ENCODE peak calls at places on chromosomes 5 and 9, in eight cellular contexts. One of them, this sample, is unnamed.

GRCh38 chr9:4080889-4081548 is 218.8 kb downstream of the GLIS3 start:
- DNase-seq in nucleus accumbens: no peak
- DNase-seq in RWPE1: no peak
- DNase-seq in T1000: no peak
- DNase-seq in testis: no peak
- DNase-seq in left colon: no peak
- DNase-seq in colonic mucosa: no peak
- DNase-seq in stimulated activated CD4-positive, alpha-beta T cell treated with anti-CD3 and anti-CD28 coated beads, Interleukin-12 subunit alpha, Interleukin-12 subunit beta, amount 100 ng/mL, for 48 hours: no peak
- DNase-seq in this sample: no peak

GRCh38 chr9:89576404-89576824 is 28.4 kb upstream of the GADD45G start:
- DNase-seq in nucleus accumbens: no peak
- DNase-seq in RWPE1: peak
- DNase-seq in T1000: no peak
- DNase-seq in testis: no peak
- DNase-seq in left colon: no peak
- DNase-seq in colonic mucosa: no peak
- DNase-seq in stimulated activated CD4-positive, alpha-beta T cell treated with anti-CD3 and anti-CD28 coated beads, Interleukin-12 subunit alpha, Interleukin-12 subunit beta, amount 100 ng/mL, for 48 hours: peak
- DNase-seq in this sample: no peak

GRCh38 chr5:116237917-116238502 is 153.2 kb downstream of the COMMD10 start:
- DNase-seq in nucleus accumbens: no peak
- DNase-seq in RWPE1: no peak
- DNase-seq in T1000: no peak
- DNase-seq in testis: no peak
- DNase-seq in left colon: no peak
- DNase-seq in colonic mucosa: no peak
- DNase-seq in stimulated activated CD4-positive, alpha-beta T cell treated with anti-CD3 and anti-CD28 coated beads, Interleukin-12 subunit alpha, Interleukin-12 subunit beta, amount 100 ng/mL, for 48 hours: no peak
- DNase-seq in this sample: no peak

GRCh38 chr5:170788626-170789304 is 5.2 kb downstream of the GABRP start:
- DNase-seq in nucleus accumbens: no peak
- DNase-seq in RWPE1: no peak
- DNase-seq in T1000: no peak
- DNase-seq in testis: no peak
- DNase-seq in left colon: no peak
- DNase-seq in colonic mucosa: no peak
- DNase-seq in stimulated activated CD4-positive, alpha-beta T cell treated with anti-CD3 and anti-CD28 coated beads, Interleukin-12 subunit alpha, Interleukin-12 subunit beta, amount 100 ng/mL, for 48 hours: no peak
- DNase-seq in this sample: no peak

GRCh38 chr9:128683340-128684064 is 5.5 kb upstream of the SET start:
- DNase-seq in nucleus accumbens: no peak
- DNase-seq in RWPE1: peak
- DNase-seq in T1000: no peak
- DNase-seq in testis: peak
- DNase-seq in left colon: peak
- DNase-seq in colonic mucosa: peak
- DNase-seq in stimulated activated CD4-positive, alpha-beta T cell treated with anti-CD3 and anti-CD28 coated beads, Interleukin-12 subunit alpha, Interleukin-12 subunit beta, amount 100 ng/mL, for 48 hours: no peak
- DNase-seq in this sample: peak

GRCh38 chr5:159657766-159658165 is 258.5 kb upstream of the ADRA1B start:
- DNase-seq in nucleus accumbens: no peak
- DNase-seq in RWPE1: no peak
- DNase-seq in T1000: no peak
- DNase-seq in testis: no peak
- DNase-seq in left colon: no peak
- DNase-seq in colonic mucosa: no peak
- DNase-seq in stimulated activated CD4-positive, alpha-beta T cell treated with anti-CD3 and anti-CD28 coated beads, Interleukin-12 subunit alpha, Interleukin-12 subunit beta, amount 100 ng/mL, for 48 hours: no peak
- DNase-seq in this sample: no peak

GRCh38 chr9:93577045-93577939 is 908 bp downstream of the PHF2 start:
- DNase-seq in nucleus accumbens: no peak
- DNase-seq in RWPE1: peak
- DNase-seq in T1000: no peak
- DNase-seq in testis: no peak
- DNase-seq in left colon: peak
- DNase-seq in colonic mucosa: peak
- DNase-seq in stimulated activated CD4-positive, alpha-beta T cell treated with anti-CD3 and anti-CD28 coated beads, Interleukin-12 subunit alpha, Interleukin-12 subunit beta, amount 100 ng/mL, for 48 hours: no peak
- DNase-seq in this sample: peak

GRCh38 chr5:150307617-150308426 is 5.1 kb upstream of the ARSI start:
- DNase-seq in nucleus accumbens: peak
- DNase-seq in RWPE1: no peak
- DNase-seq in T1000: no peak
- DNase-seq in testis: no peak
- DNase-seq in left colon: no peak
- DNase-seq in colonic mucosa: no peak
- DNase-seq in stimulated activated CD4-positive, alpha-beta T cell treated with anti-CD3 and anti-CD28 coated beads, Interleukin-12 subunit alpha, Interleukin-12 subunit beta, amount 100 ng/mL, for 48 hours: no peak
- DNase-seq in this sample: no peak

GRCh38 chr9:4298255-4299005 is 1.4 kb downstream of the GLIS3 start:
- DNase-seq in nucleus accumbens: no peak
- DNase-seq in RWPE1: no peak
- DNase-seq in T1000: no peak
- DNase-seq in testis: peak
- DNase-seq in left colon: peak
- DNase-seq in colonic mucosa: peak
- DNase-seq in stimulated activated CD4-positive, alpha-beta T cell treated with anti-CD3 and anti-CD28 coated beads, Interleukin-12 subunit alpha, Interleukin-12 subunit beta, amount 100 ng/mL, for 48 hours: peak
- DNase-seq in this sample: no peak

GRCh38 chr9:106481003-106481614 is 381.9 kb upstream of the ZNF462 start:
- DNase-seq in nucleus accumbens: no peak
- DNase-seq in RWPE1: no peak
- DNase-seq in T1000: no peak
- DNase-seq in testis: no peak
- DNase-seq in left colon: no peak
- DNase-seq in colonic mucosa: no peak
- DNase-seq in stimulated activated CD4-positive, alpha-beta T cell treated with anti-CD3 and anti-CD28 coated beads, Interleukin-12 subunit alpha, Interleukin-12 subunit beta, amount 100 ng/mL, for 48 hours: no peak
- DNase-seq in this sample: no peak

GRCh38 chr5:158079097-158079496 is 220.2 kb upstream of the CLINT1 start:
- DNase-seq in nucleus accumbens: no peak
- DNase-seq in RWPE1: no peak
- DNase-seq in T1000: no peak
- DNase-seq in testis: no peak
- DNase-seq in left colon: no peak
- DNase-seq in colonic mucosa: no peak
- DNase-seq in stimulated activated CD4-positive, alpha-beta T cell treated with anti-CD3 and anti-CD28 coated beads, Interleukin-12 subunit alpha, Interleukin-12 subunit beta, amount 100 ng/mL, for 48 hours: no peak
- DNase-seq in this sample: no peak

GRCh38 chr9:107704791-107705190 is 215.2 kb upstream of the KLF4 start:
- DNase-seq in nucleus accumbens: no peak
- DNase-seq in RWPE1: no peak
- DNase-seq in T1000: no peak
- DNase-seq in testis: no peak
- DNase-seq in left colon: no peak
- DNase-seq in colonic mucosa: no peak
- DNase-seq in stimulated activated CD4-positive, alpha-beta T cell treated with anti-CD3 and anti-CD28 coated beads, Interleukin-12 subunit alpha, Interleukin-12 subunit beta, amount 100 ng/mL, for 48 hours: no peak
- DNase-seq in this sample: no peak

GRCh38 chr9:133433351-133433843 is 11.2 kb downstream of the ADAMTS13 start:
- DNase-seq in nucleus accumbens: no peak
- DNase-seq in RWPE1: no peak
- DNase-seq in T1000: no peak
- DNase-seq in testis: no peak
- DNase-seq in left colon: no peak
- DNase-seq in colonic mucosa: no peak
- DNase-seq in stimulated activated CD4-positive, alpha-beta T cell treated with anti-CD3 and anti-CD28 coated beads, Interleukin-12 subunit alpha, Interleukin-12 subunit beta, amount 100 ng/mL, for 48 hours: no peak
- DNase-seq in this sample: no peak

GRCh38 chr5:160105686-160106085 is 13.6 kb downstream of the PWWP2A start:
- DNase-seq in nucleus accumbens: no peak
- DNase-seq in RWPE1: no peak
- DNase-seq in T1000: no peak
- DNase-seq in testis: no peak
- DNase-seq in left colon: no peak
- DNase-seq in colonic mucosa: no peak
- DNase-seq in stimulated activated CD4-positive, alpha-beta T cell treated with anti-CD3 and anti-CD28 coated beads, Interleukin-12 subunit alpha, Interleukin-12 subunit beta, amount 100 ng/mL, for 48 hours: no peak
- DNase-seq in this sample: no peak

GRCh38 chr5:108720416-108720815 is 27.3 kb upstream of the FER start:
- DNase-seq in nucleus accumbens: no peak
- DNase-seq in RWPE1: peak
- DNase-seq in T1000: no peak
- DNase-seq in testis: no peak
- DNase-seq in left colon: no peak
- DNase-seq in colonic mucosa: no peak
- DNase-seq in stimulated activated CD4-positive, alpha-beta T cell treated with anti-CD3 and anti-CD28 coated beads, Interleukin-12 subunit alpha, Interleukin-12 subunit beta, amount 100 ng/mL, for 48 hours: no peak
- DNase-seq in this sample: no peak

GRCh38 chr9:20619492-20619860 is 2.8 kb downstream of the MLLT3 start:
- DNase-seq in nucleus accumbens: no peak
- DNase-seq in RWPE1: no peak
- DNase-seq in T1000: no peak
- DNase-seq in testis: no peak
- DNase-seq in left colon: no peak
- DNase-seq in colonic mucosa: no peak
- DNase-seq in stimulated activated CD4-positive, alpha-beta T cell treated with anti-CD3 and anti-CD28 coated beads, Interleukin-12 subunit alpha, Interleukin-12 subunit beta, amount 100 ng/mL, for 48 hours: no peak
- DNase-seq in this sample: no peak

GRCh38 chr5:123549256-123549904 is 37.4 kb downstream of the CSNK1G3 start:
- DNase-seq in nucleus accumbens: no peak
- DNase-seq in RWPE1: no peak
- DNase-seq in T1000: no peak
- DNase-seq in testis: no peak
- DNase-seq in left colon: no peak
- DNase-seq in colonic mucosa: peak
- DNase-seq in stimulated activated CD4-positive, alpha-beta T cell treated with anti-CD3 and anti-CD28 coated beads, Interleukin-12 subunit alpha, Interleukin-12 subunit beta, amount 100 ng/mL, for 48 hours: peak
- DNase-seq in this sample: peak

GRCh38 chr9:124622882-124623281 is 115.7 kb upstream of the NR5A1 start:
- DNase-seq in nucleus accumbens: no peak
- DNase-seq in RWPE1: no peak
- DNase-seq in T1000: no peak
- DNase-seq in testis: no peak
- DNase-seq in left colon: no peak
- DNase-seq in colonic mucosa: no peak
- DNase-seq in stimulated activated CD4-positive, alpha-beta T cell treated with anti-CD3 and anti-CD28 coated beads, Interleukin-12 subunit alpha, Interleukin-12 subunit beta, amount 100 ng/mL, for 48 hours: no peak
- DNase-seq in this sample: no peak

GRCh38 chr9:34590376-34591090 is 1.0 kb upstream of the CNTFR start:
- DNase-seq in nucleus accumbens: no peak
- DNase-seq in RWPE1: no peak
- DNase-seq in T1000: no peak
- DNase-seq in testis: no peak
- DNase-seq in left colon: peak
- DNase-seq in colonic mucosa: peak
- DNase-seq in stimulated activated CD4-positive, alpha-beta T cell treated with anti-CD3 and anti-CD28 coated beads, Interleukin-12 subunit alpha, Interleukin-12 subunit beta, amount 100 ng/mL, for 48 hours: no peak
- DNase-seq in this sample: peak

GRCh38 chr5:73793911-73794310 is 167.9 kb downstream of the ARHGEF28 start:
- DNase-seq in nucleus accumbens: no peak
- DNase-seq in RWPE1: no peak
- DNase-seq in T1000: no peak
- DNase-seq in testis: no peak
- DNase-seq in left colon: no peak
- DNase-seq in colonic mucosa: no peak
- DNase-seq in stimulated activated CD4-positive, alpha-beta T cell treated with anti-CD3 and anti-CD28 coated beads, Interleukin-12 subunit alpha, Interleukin-12 subunit beta, amount 100 ng/mL, for 48 hours: no peak
- DNase-seq in this sample: no peak

GRCh38 chr5:13003457-13003856 is 941.0 kb downstream of the DNAH5 start:
- DNase-seq in nucleus accumbens: no peak
- DNase-seq in RWPE1: no peak
- DNase-seq in T1000: no peak
- DNase-seq in testis: no peak
- DNase-seq in left colon: no peak
- DNase-seq in colonic mucosa: no peak
- DNase-seq in stimulated activated CD4-positive, alpha-beta T cell treated with anti-CD3 and anti-CD28 coated beads, Interleukin-12 subunit alpha, Interleukin-12 subunit beta, amount 100 ng/mL, for 48 hours: no peak
- DNase-seq in this sample: no peak

GRCh38 chr5:41418220-41419031 is 92.0 kb downstream of the PLCXD3 start:
- DNase-seq in nucleus accumbens: no peak
- DNase-seq in RWPE1: peak
- DNase-seq in T1000: no peak
- DNase-seq in testis: peak
- DNase-seq in left colon: no peak
- DNase-seq in colonic mucosa: no peak
- DNase-seq in stimulated activated CD4-positive, alpha-beta T cell treated with anti-CD3 and anti-CD28 coated beads, Interleukin-12 subunit alpha, Interleukin-12 subunit beta, amount 100 ng/mL, for 48 hours: no peak
- DNase-seq in this sample: no peak

GRCh38 chr9:126885089-126885753 is 24.8 kb downstream of the ZBTB34 start:
- DNase-seq in nucleus accumbens: no peak
- DNase-seq in RWPE1: no peak
- DNase-seq in T1000: no peak
- DNase-seq in testis: no peak
- DNase-seq in left colon: no peak
- DNase-seq in colonic mucosa: no peak
- DNase-seq in stimulated activated CD4-positive, alpha-beta T cell treated with anti-CD3 and anti-CD28 coated beads, Interleukin-12 subunit alpha, Interleukin-12 subunit beta, amount 100 ng/mL, for 48 hours: no peak
- DNase-seq in this sample: no peak

GRCh38 chr5:159057426-159057825 is 42.3 kb downstream of the EBF1 start:
- DNase-seq in nucleus accumbens: no peak
- DNase-seq in RWPE1: no peak
- DNase-seq in T1000: no peak
- DNase-seq in testis: no peak
- DNase-seq in left colon: no peak
- DNase-seq in colonic mucosa: no peak
- DNase-seq in stimulated activated CD4-positive, alpha-beta T cell treated with anti-CD3 and anti-CD28 coated beads, Interleukin-12 subunit alpha, Interleukin-12 subunit beta, amount 100 ng/mL, for 48 hours: no peak
- DNase-seq in this sample: no peak

GRCh38 chr9:83625120-83625710 is 2.3 kb downstream of the IDNK start:
- DNase-seq in nucleus accumbens: no peak
- DNase-seq in RWPE1: no peak
- DNase-seq in T1000: no peak
- DNase-seq in testis: no peak
- DNase-seq in left colon: no peak
- DNase-seq in colonic mucosa: no peak
- DNase-seq in stimulated activated CD4-positive, alpha-beta T cell treated with anti-CD3 and anti-CD28 coated beads, Interleukin-12 subunit alpha, Interleukin-12 subunit beta, amount 100 ng/mL, for 48 hours: no peak
- DNase-seq in this sample: no peak

GRCh38 chr9:114272739-114273431 is 50.0 kb upstream of the ORM1 start:
- DNase-seq in nucleus accumbens: no peak
- DNase-seq in RWPE1: no peak
- DNase-seq in T1000: no peak
- DNase-seq in testis: no peak
- DNase-seq in left colon: peak
- DNase-seq in colonic mucosa: no peak
- DNase-seq in stimulated activated CD4-positive, alpha-beta T cell treated with anti-CD3 and anti-CD28 coated beads, Interleukin-12 subunit alpha, Interleukin-12 subunit beta, amount 100 ng/mL, for 48 hours: no peak
- DNase-seq in this sample: no peak

GRCh38 chr5:120330555-120330954 is 133.5 kb upstream of the PRR16 start:
- DNase-seq in nucleus accumbens: no peak
- DNase-seq in RWPE1: no peak
- DNase-seq in T1000: no peak
- DNase-seq in testis: no peak
- DNase-seq in left colon: no peak
- DNase-seq in colonic mucosa: no peak
- DNase-seq in stimulated activated CD4-positive, alpha-beta T cell treated with anti-CD3 and anti-CD28 coated beads, Interleukin-12 subunit alpha, Interleukin-12 subunit beta, amount 100 ng/mL, for 48 hours: no peak
- DNase-seq in this sample: no peak

GRCh38 chr5:32100230-32100629 is 73.9 kb downstream of the GOLPH3 start:
- DNase-seq in nucleus accumbens: peak
- DNase-seq in RWPE1: no peak
- DNase-seq in T1000: no peak
- DNase-seq in testis: no peak
- DNase-seq in left colon: peak
- DNase-seq in colonic mucosa: no peak
- DNase-seq in stimulated activated CD4-positive, alpha-beta T cell treated with anti-CD3 and anti-CD28 coated beads, Interleukin-12 subunit alpha, Interleukin-12 subunit beta, amount 100 ng/mL, for 48 hours: no peak
- DNase-seq in this sample: no peak

GRCh38 chr5:141740885-141741284 is 58.9 kb upstream of the ARAP3 start:
- DNase-seq in nucleus accumbens: no peak
- DNase-seq in RWPE1: no peak
- DNase-seq in T1000: no peak
- DNase-seq in testis: no peak
- DNase-seq in left colon: no peak
- DNase-seq in colonic mucosa: no peak
- DNase-seq in stimulated activated CD4-positive, alpha-beta T cell treated with anti-CD3 and anti-CD28 coated beads, Interleukin-12 subunit alpha, Interleukin-12 subunit beta, amount 100 ng/mL, for 48 hours: no peak
- DNase-seq in this sample: no peak

GRCh38 chr5:145130996-145131395 is 704.1 kb downstream of the PRELID2 start:
- DNase-seq in nucleus accumbens: no peak
- DNase-seq in RWPE1: no peak
- DNase-seq in T1000: no peak
- DNase-seq in testis: no peak
- DNase-seq in left colon: no peak
- DNase-seq in colonic mucosa: no peak
- DNase-seq in stimulated activated CD4-positive, alpha-beta T cell treated with anti-CD3 and anti-CD28 coated beads, Interleukin-12 subunit alpha, Interleukin-12 subunit beta, amount 100 ng/mL, for 48 hours: no peak
- DNase-seq in this sample: no peak

GRCh38 chr5:162474239-162474638 is 406.7 kb downstream of the GABRG2 start:
- DNase-seq in nucleus accumbens: no peak
- DNase-seq in RWPE1: no peak
- DNase-seq in T1000: no peak
- DNase-seq in testis: no peak
- DNase-seq in left colon: no peak
- DNase-seq in colonic mucosa: no peak
- DNase-seq in stimulated activated CD4-positive, alpha-beta T cell treated with anti-CD3 and anti-CD28 coated beads, Interleukin-12 subunit alpha, Interleukin-12 subunit beta, amount 100 ng/mL, for 48 hours: no peak
- DNase-seq in this sample: no peak

GRCh38 chr9:15416880-15417279 is 5.8 kb upstream of the SNAPC3 start:
- DNase-seq in nucleus accumbens: no peak
- DNase-seq in RWPE1: peak
- DNase-seq in T1000: no peak
- DNase-seq in testis: peak
- DNase-seq in left colon: no peak
- DNase-seq in colonic mucosa: peak
- DNase-seq in stimulated activated CD4-positive, alpha-beta T cell treated with anti-CD3 and anti-CD28 coated beads, Interleukin-12 subunit alpha, Interleukin-12 subunit beta, amount 100 ng/mL, for 48 hours: peak
- DNase-seq in this sample: no peak

GRCh38 chr9:134492721-134493470 is 148.7 kb upstream of the COL5A1 start:
- DNase-seq in nucleus accumbens: no peak
- DNase-seq in RWPE1: no peak
- DNase-seq in T1000: no peak
- DNase-seq in testis: no peak
- DNase-seq in left colon: peak
- DNase-seq in colonic mucosa: no peak
- DNase-seq in stimulated activated CD4-positive, alpha-beta T cell treated with anti-CD3 and anti-CD28 coated beads, Interleukin-12 subunit alpha, Interleukin-12 subunit beta, amount 100 ng/mL, for 48 hours: no peak
- DNase-seq in this sample: peak

GRCh38 chr5:124738751-124739559 is 7.5 kb downstream of the ZNF608 start:
- DNase-seq in nucleus accumbens: no peak
- DNase-seq in RWPE1: no peak
- DNase-seq in T1000: no peak
- DNase-seq in testis: no peak
- DNase-seq in left colon: no peak
- DNase-seq in colonic mucosa: no peak
- DNase-seq in stimulated activated CD4-positive, alpha-beta T cell treated with anti-CD3 and anti-CD28 coated beads, Interleukin-12 subunit alpha, Interleukin-12 subunit beta, amount 100 ng/mL, for 48 hours: no peak
- DNase-seq in this sample: no peak

This sample was measured in mucosa of descending colon.